ENCODE peak calls at places on chromosomes 6 and 20, in nine cellular contexts. P, A, X, U, D, Z, S, V and O are unnamed samples.

GRCh38 chr6:42659806-42660205 is 62.6 kb downstream of the PRPH2 start:
- DNase-seq in P (no peak), A (no peak), X (no peak), U (no peak), D (no peak), Z (no peak), S (no peak), V (no peak), O (no peak)

GRCh38 chr6:95309545-95309944 is 267.8 kb upstream of the MANEA start:
- DNase-seq in P (no peak), A (no peak), X (no peak), U (no peak), D (no peak), Z (no peak), S (no peak), V (no peak), O (no peak)

GRCh38 chr6:44100088-44100550 is 27.1 kb downstream of the MRPL14 start:
- DNase-seq in P (no peak), A (no peak), X (no peak), U (no peak), D (no peak), Z (peak), S (peak), V (peak), O (no peak)

GRCh38 chr6:44275749-44276648 is 5.7 kb downstream of the TMEM151B start:
- DNase-seq in P (no peak), A (no peak), X (no peak), U (no peak), D (no peak), Z (no peak), S (no peak), V (no peak), O (no peak)

GRCh38 chr20:53930651-53931504 is 139.5 kb downstream of the BCAS1 start:
- DNase-seq in P (no peak), A (no peak), X (no peak), U (no peak), D (no peak), Z (no peak), S (no peak), V (no peak), O (no peak)

GRCh38 chr20:23264545-23264944 is 86.0 kb upstream of the NXT1 start:
- DNase-seq in P (no peak), A (no peak), X (peak), U (no peak), D (no peak), Z (no peak), S (no peak), V (no peak), O (no peak)

GRCh38 chr20:7736336-7736735 is 203.9 kb downstream of the HAO1 start:
- DNase-seq in P (no peak), A (no peak), X (no peak), U (no peak), D (no peak), Z (no peak), S (no peak), V (no peak), O (no peak)

GRCh38 chr20:6575912-6576391 is 191.5 kb upstream of the BMP2 start:
- DNase-seq in P (no peak), A (no peak), X (no peak), U (no peak), D (no peak), Z (no peak), S (no peak), V (no peak), O (no peak)

GRCh38 chr6:37731888-37732287 is 34.2 kb upstream of the MDGA1 start:
- DNase-seq in P (no peak), A (no peak), X (no peak), U (no peak), D (no peak), Z (no peak), S (peak), V (peak), O (no peak)

GRCh38 chr6:291148-291696 is 1.1 kb upstream of the DUSP22 start:
- DNase-seq in P (no peak), A (no peak), X (peak), U (no peak), D (no peak), Z (no peak), S (no peak), V (no peak), O (no peak)

GRCh38 chr6:139473731-139474130 is 99.3 kb upstream of the CITED2 start:
- DNase-seq in P (no peak), A (no peak), X (no peak), U (no peak), D (no peak), Z (no peak), S (no peak), V (no peak), O (no peak)

GRCh38 chr20:31569163-31570020 is 35.7 kb upstream of the ID1 start:
- DNase-seq in P (no peak), A (no peak), X (peak), U (peak), D (peak), Z (peak), S (peak), V (peak), O (peak)

GRCh38 chr6:13923527-13924145 is 1.1 kb upstream of the RNF182 start:
- DNase-seq in P (no peak), A (no peak), X (no peak), U (no peak), D (no peak), Z (no peak), S (no peak), V (no peak), O (no peak)

DNA sequence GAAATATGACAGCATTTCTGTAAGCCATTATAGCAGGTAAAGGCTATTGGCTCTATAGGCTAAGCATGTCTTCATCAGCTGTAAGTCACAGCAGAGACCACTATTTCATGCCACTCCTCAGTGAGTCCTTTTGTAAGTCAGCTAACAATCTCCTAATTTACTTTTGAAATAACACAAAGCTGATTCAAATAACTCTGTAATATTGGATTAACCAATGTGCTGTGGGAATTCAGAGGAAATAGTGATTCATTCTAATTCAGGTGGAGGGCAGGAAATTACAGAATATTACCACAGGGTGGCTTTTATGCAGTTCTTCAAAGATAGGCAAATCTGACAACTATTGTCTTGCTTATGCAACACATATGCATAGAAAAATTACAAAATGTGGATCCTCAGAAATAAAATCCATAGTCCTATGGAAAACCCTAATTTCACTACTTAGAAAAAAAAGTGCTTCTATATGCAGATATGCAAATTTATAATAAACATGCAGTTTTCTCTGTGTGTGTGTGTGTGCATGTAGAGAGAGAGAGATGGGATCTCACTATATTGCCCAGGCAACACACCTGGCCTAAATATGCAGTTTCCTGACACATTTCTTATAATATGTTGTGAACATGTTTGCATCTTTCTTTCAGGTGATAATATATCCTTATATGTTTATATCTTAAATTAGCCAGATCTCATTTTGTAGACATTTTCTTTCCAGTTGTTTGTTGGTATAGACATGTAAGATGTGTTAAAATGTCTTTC is 4.8 kb upstream of the SMIM28 start:
- DNase-seq in P (no peak), A (no peak), X (no peak), U (no peak), D (no peak), Z (no peak), S (no peak), V (no peak), O (no peak)
- TF ChIP-seq CTCF in P (no peak), A (no peak), X (no peak), U (no peak), D (no peak), Z (peak), S (no peak), V (no peak), O (peak)

DNA sequence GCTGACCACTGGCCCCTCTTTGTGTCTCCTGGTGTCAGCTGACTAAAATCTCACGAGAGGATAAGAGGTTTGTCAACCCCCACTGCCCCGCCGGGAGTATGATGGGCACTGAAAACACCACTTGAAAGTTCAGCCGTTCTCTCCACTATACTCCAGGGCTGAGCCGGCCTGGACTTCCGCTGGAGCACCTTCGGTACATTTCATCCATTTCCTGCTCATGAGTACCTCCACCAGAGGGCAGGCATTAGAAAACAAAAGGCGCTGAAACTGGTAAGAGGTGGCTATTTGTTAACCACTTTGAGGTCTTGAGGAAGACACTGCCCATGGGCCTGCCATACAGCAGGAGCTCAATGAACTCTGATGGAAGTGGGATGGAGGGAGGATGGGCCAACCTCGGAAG is 17.9 kb upstream of the ANKRD60 start:
- DNase-seq in P (no peak), A (no peak), X (no peak), U (no peak), D (no peak), Z (no peak), S (no peak), V (peak), O (no peak)
- TF ChIP-seq CTCF in P (no peak), A (peak), X (no peak), U (no peak), D (no peak), Z (peak), S (no peak), V (peak), O (peak)

DNA sequence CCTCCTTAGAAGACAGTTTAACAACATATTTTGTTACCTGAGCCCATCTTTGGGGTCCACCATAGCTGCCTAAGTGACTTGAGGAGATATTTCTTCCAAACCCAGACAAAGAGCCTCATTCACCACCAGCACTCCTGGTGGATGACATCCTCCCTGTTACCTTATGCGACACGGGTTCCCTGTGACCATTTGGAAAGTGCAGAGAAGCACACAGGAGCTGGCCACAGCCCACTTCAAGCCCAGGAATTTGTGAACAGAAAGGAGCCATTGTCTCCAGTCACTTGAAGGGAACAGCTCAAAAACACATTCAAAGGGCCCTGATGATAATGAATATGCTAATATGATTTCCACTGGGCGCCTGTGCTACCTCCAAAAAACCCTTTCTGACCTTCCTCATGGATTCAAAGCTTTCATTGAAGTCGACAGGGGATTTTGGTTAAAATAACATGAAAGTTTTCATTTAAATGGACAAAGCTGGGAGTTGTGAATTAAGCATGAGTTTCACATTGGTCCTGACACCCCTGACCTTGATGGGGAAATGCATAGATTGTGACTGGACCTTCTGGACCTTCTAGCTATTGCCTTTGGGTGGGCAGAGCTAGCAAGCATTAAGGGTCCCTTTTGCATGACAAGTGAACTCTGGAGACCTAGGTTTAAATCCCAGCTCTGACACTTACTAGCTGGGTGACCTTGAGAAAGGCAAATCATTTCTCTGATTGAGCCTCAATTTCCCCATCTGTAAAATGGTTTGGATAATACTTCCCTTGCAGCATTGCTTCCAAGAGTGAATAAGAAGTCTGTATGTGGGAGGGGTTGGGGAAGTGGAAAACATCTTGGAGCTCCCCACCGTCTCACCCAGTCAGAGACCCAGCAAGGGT is 83.3 kb upstream of the SIRPA start:
- DNase-seq in P (no peak), A (no peak), X (peak), U (no peak), D (no peak), Z (no peak), S (no peak), V (peak), O (no peak)
- TF ChIP-seq CTCF in P (no peak), A (no peak), X (no peak), U (no peak), D (no peak), Z (no peak), S (no peak), V (no peak), O (no peak)

GRCh38 chr6:119284861-119285521 is 64.6 kb downstream of the MAN1A1 start:
- DNase-seq in P (no peak), A (no peak), X (no peak), U (no peak), D (no peak), Z (no peak), S (no peak), V (no peak), O (no peak)
- TF ChIP-seq CTCF in P (no peak), A (peak), X (no peak), U (no peak), D (no peak), Z (peak), S (no peak), V (no peak), O (peak)

GRCh38 chr6:87551799-87552198 is 38.0 kb downstream of the RARS2 start:
- DNase-seq in P (no peak), A (no peak), X (no peak), U (no peak), D (no peak), Z (no peak), S (no peak), V (no peak), O (no peak)
- TF ChIP-seq CTCF in P (no peak), A (no peak), X (no peak), U (no peak), D (no peak), Z (no peak), S (no peak), V (no peak), O (no peak)

DNA sequence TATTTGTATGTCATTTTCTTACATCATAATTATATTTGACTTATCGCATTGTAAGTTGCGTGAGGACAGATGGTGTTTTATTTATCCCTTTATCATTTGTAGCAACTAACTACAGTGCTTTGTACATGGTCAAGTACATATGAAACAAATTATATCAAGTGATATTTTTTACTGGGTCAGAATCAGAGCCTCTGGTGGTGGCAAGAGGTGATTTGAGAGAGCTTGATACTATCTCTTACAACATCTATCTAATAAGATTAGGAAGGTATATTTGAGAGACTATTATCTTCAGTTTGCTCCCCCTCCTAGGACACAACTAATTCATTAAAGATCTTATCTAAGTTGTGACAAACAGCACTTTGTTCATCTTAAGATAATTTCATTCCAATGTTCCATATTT is 47.7 kb downstream of the BCKDHB start:
- DNase-seq in P (no peak), A (no peak), X (no peak), U (no peak), D (no peak), Z (no peak), S (no peak), V (no peak), O (no peak)
- TF ChIP-seq CTCF in P (no peak), A (no peak), X (no peak), U (no peak), D (no peak), Z (no peak), S (no peak), V (no peak), O (no peak)

GRCh38 chr6:106692112-106692822 is 62.9 kb downstream of the QRSL1 start:
- DNase-seq in P (no peak), A (no peak), X (no peak), U (peak), D (no peak), Z (no peak), S (peak), V (peak), O (no peak)

GRCh38 chr6:106692823-106693216 is 63.4 kb downstream of the QRSL1 start:
- DNase-seq in P (no peak), A (no peak), X (no peak), U (no peak), D (no peak), Z (no peak), S (no peak), V (no peak), O (no peak)

GRCh38 chr6:106685833-106686232 is 56.5 kb downstream of the QRSL1 start:
- DNase-seq in P (no peak), A (no peak), X (no peak), U (no peak), D (no peak), Z (no peak), S (no peak), V (no peak), O (no peak)

GRCh38 chr6:106684011-106684410 is 54.6 kb downstream of the QRSL1 start:
- DNase-seq in P (no peak), A (no peak), X (no peak), U (no peak), D (no peak), Z (no peak), S (no peak), V (no peak), O (no peak)

DNA sequence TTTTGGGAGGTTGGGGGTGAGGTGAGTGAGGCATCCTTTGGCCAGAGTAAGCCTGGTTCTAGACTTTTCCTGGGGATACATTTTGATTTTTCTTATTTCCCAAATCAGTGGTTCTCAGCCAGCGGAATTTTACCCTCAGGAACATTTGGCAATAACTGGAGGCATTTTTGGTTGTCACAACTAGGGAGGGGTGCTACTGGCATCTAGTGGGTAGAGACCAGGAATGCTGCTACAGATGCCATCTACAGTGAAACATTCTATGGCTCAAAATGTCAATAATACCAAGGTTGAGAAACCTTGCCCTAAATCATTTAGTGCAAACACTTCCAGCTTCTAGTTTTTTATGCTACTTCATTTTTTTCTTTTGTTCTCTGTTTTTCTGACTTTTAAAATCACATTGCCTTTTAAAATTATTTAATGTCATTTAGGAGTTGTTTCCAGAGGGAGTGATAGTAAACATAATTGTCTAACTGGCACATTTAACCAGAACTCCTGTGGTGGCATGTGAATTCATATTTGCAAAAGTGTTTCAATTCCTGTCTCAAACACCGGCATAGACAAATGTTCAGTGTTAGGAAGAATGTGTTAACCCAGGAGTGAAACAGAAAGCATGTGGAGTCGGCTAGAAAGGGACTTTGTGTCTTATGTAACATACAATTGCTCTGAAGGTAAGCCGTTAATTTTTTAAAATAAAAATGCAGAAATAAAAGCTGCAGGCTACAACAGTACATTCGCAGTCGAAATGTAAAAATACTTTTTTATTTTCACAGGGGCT is 59.0 kb downstream of the QRSL1 start:
- DNase-seq in P (no peak), A (no peak), X (no peak), U (no peak), D (no peak), Z (no peak), S (no peak), V (peak), O (no peak)
- TF ChIP-seq CTCF in P (peak), A (no peak), X (no peak), U (no peak), D (no peak), Z (no peak), S (no peak), V (no peak), O (no peak)

GRCh38 chr6:105803439-105803838 is 282.7 kb upstream of the PRDM1 start:
- DNase-seq in P (no peak), A (no peak), X (no peak), U (no peak), D (no peak), Z (no peak), S (no peak), V (no peak), O (no peak)

GRCh38 chr6:105806486-105806920 is 279.6 kb upstream of the PRDM1 start:
- DNase-seq in P (no peak), A (no peak), X (no peak), U (no peak), D (no peak), Z (no peak), S (no peak), V (no peak), O (no peak)

GRCh38 chr6:105804436-105804835 is 281.7 kb upstream of the PRDM1 start:
- DNase-seq in P (no peak), A (no peak), X (no peak), U (no peak), D (no peak), Z (no peak), S (no peak), V (no peak), O (no peak)

GRCh38 chr6:105805581-105806023 is 280.5 kb upstream of the PRDM1 start:
- DNase-seq in P (no peak), A (no peak), X (no peak), U (no peak), D (no peak), Z (no peak), S (no peak), V (no peak), O (no peak)

DNA sequence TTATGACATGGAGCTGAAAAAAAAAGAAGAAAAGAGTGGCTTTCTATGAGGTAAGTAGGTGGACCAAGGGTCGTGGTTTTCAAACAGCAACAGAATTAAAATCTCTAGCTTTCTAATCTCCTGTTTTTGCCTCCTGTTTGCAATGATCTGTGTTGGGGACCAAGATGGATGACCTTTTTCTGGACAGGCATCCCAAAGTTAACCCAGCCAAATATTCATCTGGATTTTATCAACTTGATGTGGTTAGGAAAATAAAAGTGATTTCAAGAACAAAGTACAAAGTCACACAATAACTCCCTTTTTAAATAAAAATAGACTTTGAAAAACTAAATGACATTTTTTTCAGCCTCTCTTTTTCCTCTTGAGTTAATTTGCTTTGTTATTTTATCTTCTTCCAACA is 282.1 kb upstream of the PRDM1 start:
- DNase-seq in P (no peak), A (no peak), X (no peak), U (no peak), D (no peak), Z (no peak), S (no peak), V (no peak), O (no peak)
- TF ChIP-seq CTCF in P (no peak), A (no peak), X (no peak), U (no peak), D (no peak), Z (no peak), S (no peak), V (no peak), O (no peak)